ENCODE peak calls at places on chromosomes 5 and 9, in five cellular contexts. P, Q, C, E and T are unnamed samples.

GRCh38 chr5:56335212-56335611 is 102.1 kb upstream of the ANKRD55 start:
- DNase-seq in P (no peak), Q (no peak), C (no peak), E (no peak), T (no peak)

GRCh38 chr9:93619272-93619775 is 42.9 kb downstream of the PHF2 start:
- DNase-seq in E (no peak), C (no peak), Q (no peak), P (no peak), T (no peak)

GRCh38 chr5:122870219-122870856 is 24.9 kb downstream of the SNX24 start:
- DNase-seq in E (no peak), Q (no peak), P (peak), C (no peak), T (no peak)

GRCh38 chr5:176157656-176158055 is 80.6 kb upstream of the SIMC1 start:
- DNase-seq in P (peak), C (no peak), E (no peak), Q (no peak), T (no peak)

GRCh38 chr9:34458967-34459355 is 356 bp downstream of the DNAI1 start:
- DNase-seq in E (no peak), Q (no peak), P (no peak), C (no peak), T (no peak)

GRCh38 chr5:73120222-73121108 is at the start of gene TMEM171:
- DNase-seq in Q (no peak), C (no peak), E (no peak), P (peak), T (no peak)

GRCh38 chr9:126668058-126668457 is 54.3 kb downstream of the LMX1B start:
- DNase-seq in P (no peak), C (no peak), E (no peak), Q (no peak), T (no peak)

GRCh38 chr5:91352831-91353695 is 30.1 kb downstream of the ARRDC3 start:
- DNase-seq in P (no peak), Q (no peak), C (no peak), E (no peak), T (no peak)

GRCh38 chr9:88418715-88419540 is 30.7 kb downstream of the SPIN1 start:
- DNase-seq in P (peak), Q (no peak), C (no peak), E (no peak), T (peak)

GRCh38 chr9:137648396-137648795 is 29.6 kb downstream of the EHMT1 start:
- DNase-seq in Q (no peak), C (no peak), P (no peak), E (no peak), T (no peak)

GRCh38 chr5:151757233-151758140 is 944 bp downstream of the ATOX1 start:
- DNase-seq in E (peak), P (no peak), C (no peak), Q (no peak), T (peak)

GRCh38 chr9:126561582-126561981 is 52.1 kb upstream of the LMX1B start:
- DNase-seq in E (no peak), P (no peak), Q (no peak), C (no peak), T (no peak)

GRCh38 chr5:64229163-64229774 is 63.6 kb downstream of the RNF180 start:
- DNase-seq in Q (peak), E (no peak), P (peak), C (no peak), T (no peak)

GRCh38 chr9:69253057-69253456 is 72.0 kb upstream of the ENTREP1 start:
- DNase-seq in P (no peak), Q (no peak), E (no peak), C (no peak), T (no peak)

GRCh38 chr9:23825700-23826099 is 340 bp downstream of the ELAVL2 start:
- DNase-seq in C (no peak), E (no peak), P (no peak), Q (no peak), T (no peak)

GRCh38 chr5:131525805-131526204 is 109.2 kb downstream of the RAPGEF6 start:
- DNase-seq in E (no peak), C (no peak), Q (no peak), P (peak), T (no peak)

GRCh38 chr5:150779397-150780179 is 1.0 kb downstream of the SMIM3 start:
- DNase-seq in P (peak), Q (no peak), C (no peak), E (no peak), T (no peak)

GRCh38 chr9:28329323-28329722 is 756.0 kb upstream of the C9orf72 start:
- DNase-seq in Q (no peak), P (no peak), C (no peak), E (no peak), T (no peak)

GRCh38 chr5:170761708-170762066 is 21.8 kb upstream of the GABRP start:
- DNase-seq in C (no peak), P (no peak), Q (no peak), E (no peak), T (no peak)

GRCh38 chr5:131466171-131466766 is 168.8 kb downstream of the RAPGEF6 start:
- DNase-seq in C (no peak), P (peak), Q (no peak), E (peak), T (no peak)

GRCh38 chr9:115810166-115810565 is 343.4 kb upstream of the PAPPA start:
- DNase-seq in C (no peak), E (no peak), Q (no peak), P (no peak), T (no peak)

GRCh38 chr9:109538346-109538745 is 40.2 kb upstream of the PTPN3 start:
- DNase-seq in P (no peak), E (no peak), C (no peak), Q (no peak), T (no peak)

GRCh38 chr5:77859306-77859705 is 83.2 kb upstream of the TBCA start:
- DNase-seq in Q (no peak), C (no peak), P (no peak), E (no peak), T (no peak)

GRCh38 chr5:133030343-133031005 is 4.1 kb upstream of the ZCCHC10 start:
- DNase-seq in Q (no peak), E (no peak), P (no peak), C (no peak), T (no peak)

GRCh38 chr9:109062543-109062942 is 49.2 kb upstream of the CTNNAL1 start:
- DNase-seq in P (no peak), Q (no peak), C (no peak), E (no peak), T (no peak)

GRCh38 chr5:32767948-32768427 is 56.9 kb downstream of the NPR3 start:
- DNase-seq in E (no peak), Q (no peak), C (no peak), P (peak), T (no peak)

GRCh38 chr5:178435321-178436238 is 154.6 kb downstream of the COL23A1 start:
- DNase-seq in Q (no peak), C (no peak), E (no peak), P (no peak), T (no peak)

GRCh38 chr9:104836235-104836634 is 72.3 kb downstream of the NIPSNAP3B start:
- DNase-seq in P (no peak), Q (no peak), E (no peak), C (no peak), T (no peak)

GRCh38 chr5:6448622-6449464 is at the start of gene UBE2QL1:
- DNase-seq in P (no peak), Q (peak), C (no peak), E (no peak), T (no peak)

GRCh38 chr5:67245259-67245846 is 48.8 kb upstream of the CD180 start:
- DNase-seq in E (no peak), P (no peak), Q (no peak), C (no peak), T (no peak)

GRCh38 chr9:89593776-89594427 is 10.9 kb upstream of the GADD45G start:
- DNase-seq in P (no peak), C (no peak), E (no peak), Q (peak), T (peak)

GRCh38 chr9:103977163-103977562 is 116.9 kb upstream of the SMC2 start:
- DNase-seq in C (no peak), P (no peak), Q (no peak), E (no peak), T (no peak)

GRCh38 chr5:146105477-146105876 is at the start of gene PLAC8L1:
- DNase-seq in Q (no peak), E (no peak), P (no peak), C (no peak), T (no peak)

GRCh38 chr9:130872511-130872910 is 24.1 kb downstream of the QRFP start:
- DNase-seq in Q (no peak), P (no peak), C (no peak), E (no peak), T (no peak)

GRCh38 chr5:106780355-106780754 is 890.4 kb downstream of the EFNA5 start:
- DNase-seq in E (no peak), P (no peak), Q (no peak), C (no peak), T (no peak)

GRCh38 chr5:123124495-123125171 is 35.6 kb downstream of the PRDM6 start:
- DNase-seq in C (no peak), E (no peak), Q (no peak), P (no peak), T (no peak)

GRCh38 chr9:113590389-113590788 is 126.9 kb downstream of the RGS3 start:
- DNase-seq in C (no peak), Q (no peak), P (no peak), E (no peak), T (no peak)

GRCh38 chr9:125732562-125732961 is 14.6 kb upstream of the PBX3 start:
- DNase-seq in C (no peak), E (no peak), P (no peak), Q (no peak), T (no peak)

GRCh38 chr5:96920956-96921355 is 14.9 kb upstream of the LNPEP start:
- DNase-seq in E (no peak), P (no peak), Q (no peak), C (no peak), T (no peak)